ENCODE peak calls at places on chromosomes 13 and 19, in four cellular contexts. O, N, Q and J are unnamed samples.

GRCh38 chr13:33849211-33849610 is 31.3 kb downstream of the RFC3 start:
- DNase-seq in O (no peak), Q (no peak), N (no peak), J (no peak)

GRCh38 chr13:93776936-93777335 is 550.3 kb downstream of the GPC6 start:
- DNase-seq in N (no peak), O (no peak), Q (no peak), J (peak)

GRCh38 chr19:33954686-33955085 is 158.0 kb downstream of the KCTD15 start:
- DNase-seq in N (no peak), O (no peak), Q (no peak), J (no peak)

GRCh38 chr13:51761638-51762350 is 42.2 kb downstream of the DHRS12 start:
- DNase-seq in N (no peak), Q (no peak), O (no peak), J (no peak)

GRCh38 chr19:46907880-46908279 is 47.1 kb downstream of the ARHGAP35 start:
- DNase-seq in O (no peak), Q (no peak), N (no peak), J (no peak)

GRCh38 chr19:54653181-54653809 is 9.5 kb upstream of the LILRB4 start:
- DNase-seq in Q (peak), N (peak), O (peak), J (peak)

GRCh38 chr13:77305276-77305675 is 21.6 kb downstream of the MYCBP2 start:
- DNase-seq in O (no peak), Q (no peak), N (no peak), J (no peak)

GRCh38 chr19:342801-343421 is 1.7 kb downstream of the MIER2 start:
- DNase-seq in Q (peak), O (no peak), N (no peak), J (no peak)

GRCh38 chr13:110589991-110590390 is 25.4 kb upstream of the NAXD start:
- DNase-seq in N (no peak), O (no peak), Q (no peak), J (no peak)

GRCh38 chr13:67916650-67917049 is 686.5 kb upstream of the PCDH9 start:
- DNase-seq in Q (no peak), O (no peak), N (no peak), J (no peak)

GRCh38 chr19:16771618-16772017 is 52.0 kb downstream of the NWD1 start:
- DNase-seq in Q (peak), O (peak), N (peak), J (peak)

GRCh38 chr19:29666634-29667389 is 1.6 kb downstream of the PLEKHF1 start:
- DNase-seq in Q (no peak), O (no peak), N (no peak), J (peak)

GRCh38 chr19:45584332-45585157 is at the start of gene OPA3:
- DNase-seq in O (peak), Q (peak), N (peak), J (peak)
- TF ChIP-seq REST in O (peak), Q (no peak), N (no peak), J (no peak)

GRCh38 chr19:7888145-7888825 is at the start of gene LRRC8E:
- DNase-seq in O (peak), Q (no peak), N (peak), J (peak)
- TF ChIP-seq REST in O (no peak), Q (no peak), N (no peak), J (no peak)

DNA sequence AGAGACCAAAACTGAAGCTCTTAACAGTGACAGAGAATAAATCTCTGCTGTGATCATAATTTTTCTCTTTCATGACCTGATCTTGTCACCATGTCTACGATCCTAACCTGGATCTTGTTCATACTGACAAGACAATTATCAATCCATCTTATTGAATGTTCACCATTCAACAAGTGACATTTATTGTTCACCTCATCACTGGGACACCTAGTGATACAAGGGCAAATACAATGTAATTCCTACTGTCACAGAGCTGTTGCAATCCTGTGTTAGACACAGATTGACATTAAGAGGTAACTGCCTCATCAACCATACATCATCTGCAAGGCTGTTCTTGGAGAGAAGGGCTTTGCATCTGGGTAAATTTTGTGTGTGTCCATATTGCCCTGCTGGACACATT is 942.4 kb upstream of the PRR20A start:
- DNase-seq in O (no peak), N (no peak), Q (no peak), J (no peak)
- TF ChIP-seq REST in O (no peak), N (no peak), Q (no peak), J (no peak)

DNA sequence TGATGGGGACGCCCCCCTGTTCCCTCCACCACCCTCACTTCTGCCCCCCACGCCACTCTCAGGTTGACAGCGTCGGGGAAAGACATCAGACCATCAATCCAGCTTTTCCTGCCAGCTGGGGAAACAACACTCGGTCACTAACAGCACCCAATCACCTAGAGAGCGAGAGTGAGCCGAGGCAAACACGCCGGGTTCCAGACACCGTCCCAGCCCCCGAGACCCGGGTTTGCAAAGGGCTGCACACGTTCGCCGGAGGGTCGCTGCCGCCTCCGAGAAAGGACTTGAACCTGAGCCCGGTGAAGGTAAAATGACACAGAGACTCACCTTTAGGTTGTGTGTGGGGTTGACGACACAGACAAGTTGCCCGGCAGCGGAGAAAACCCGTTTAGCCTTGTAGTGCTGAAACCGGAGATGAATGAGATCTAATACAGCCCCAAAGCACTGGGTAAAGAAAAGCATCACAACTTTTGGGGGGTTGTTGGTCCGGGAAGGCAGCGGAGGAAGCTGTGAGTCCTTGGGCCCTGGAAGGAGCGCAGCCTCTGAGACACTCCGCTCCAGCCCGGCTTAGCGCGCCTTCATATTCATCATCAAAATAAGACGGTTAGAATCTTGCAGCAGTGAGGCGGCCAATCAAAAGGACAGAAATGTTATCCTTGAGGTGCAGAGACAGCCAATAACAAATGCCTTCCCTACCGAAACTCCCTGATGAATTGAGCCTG is at the start of gene SIAH3:
- DNase-seq in O (no peak), Q (no peak), N (no peak), J (peak)
- TF ChIP-seq REST in O (no peak), Q (no peak), N (no peak), J (no peak)

DNA sequence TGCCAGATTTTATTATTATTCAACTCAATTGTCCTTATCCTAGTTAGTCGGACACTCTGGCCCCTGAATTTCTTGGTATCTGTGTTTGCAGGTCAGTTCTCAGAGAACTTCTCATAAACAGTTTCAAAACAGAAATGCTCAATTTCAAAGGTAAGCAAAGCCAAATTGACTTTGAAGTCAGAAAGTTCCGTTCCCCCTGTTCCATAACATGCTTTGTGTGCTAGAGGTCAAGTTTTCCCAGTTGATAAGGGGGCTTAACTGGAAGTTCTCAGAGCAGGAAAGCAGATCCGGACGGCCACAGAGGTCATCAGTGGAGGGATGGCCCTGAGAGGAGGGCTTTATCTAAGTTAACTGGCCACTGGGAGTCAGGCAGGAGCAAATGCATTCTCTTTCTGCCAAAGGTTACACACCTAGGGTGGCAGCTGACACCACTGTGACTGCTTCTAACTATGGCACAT is 417.2 kb downstream of the COG6 start:
- DNase-seq in O (no peak), Q (no peak), N (no peak), J (no peak)
- TF ChIP-seq REST in O (no peak), Q (no peak), N (no peak), J (no peak)